ENCODE peak calls at places on chromosomes 13 and 19, in six cellular contexts. Q, A, R, P, Y and J are unnamed samples.

GRCh38 chr19:48543121-48543710 is 8.8 kb upstream of the SULT2B1 start:
- DNase-seq in R (no peak), Y (no peak), Q (peak; percentile 78), P (peak; percentile 39), A (no peak), J (peak; percentile 62)

GRCh38 chr19:50432221-50432626 is 468 bp upstream of the MYBPC2 start:
- DNase-seq in P (no peak), A (no peak), Y (no peak), R (peak; percentile 50), Q (peak; percentile 41), J (no peak)

GRCh38 chr13:39406688-39407087 is 196.3 kb downstream of the LHFPL6 start:
- DNase-seq in P (no peak), R (no peak), A (no peak), Q (no peak), Y (no peak), J (no peak)

GRCh38 chr13:23941216-23941615 is 43.9 kb upstream of the C1QTNF9B start:
- DNase-seq in A (no peak), Q (peak; percentile 83), P (no peak), R (no peak), Y (no peak), J (no peak)

GRCh38 chr13:69324109-69324886 is 783.3 kb upstream of the ATXN8OS start:
- DNase-seq in A (no peak), Y (no peak), P (no peak), R (no peak), Q (no peak), J (no peak)

GRCh38 chr13:36362251-36362650 is 16.1 kb upstream of the SPART start:
- DNase-seq in Y (no peak), A (no peak), R (no peak), Q (no peak), P (no peak), J (no peak)

GRCh38 chr13:73429691-73430090 is 370.9 kb downstream of the KLF5 start:
- DNase-seq in P (no peak), A (no peak), R (no peak), Y (no peak), Q (no peak), J (no peak)

GRCh38 chr13:50451609-50452008 is 391.9 kb downstream of the DLEU7 start:
- DNase-seq in Y (no peak), P (no peak), R (no peak), Q (no peak), A (no peak), J (peak; percentile 39)

GRCh38 chr13:93670858-93671257 is 444.3 kb downstream of the GPC6 start:
- DNase-seq in Q (no peak), R (no peak), A (no peak), Y (no peak), P (no peak), J (no peak)

GRCh38 chr19:11693505-11694499 is 44.9 kb downstream of the ZNF823 start:
- DNase-seq in Y (no peak), R (no peak), P (peak; percentile 15), Q (peak; percentile 5), A (no peak), J (no peak)

GRCh38 chr19:53102186-53102585 is 1.0 kb downstream of the ZNF160 start:
- DNase-seq in Y (no peak), A (no peak), Q (no peak), P (no peak), R (no peak), J (no peak)

GRCh38 chr19:36891768-36892357 is 24.2 kb downstream of the ZNF829 start:
- DNase-seq in Q (no peak), Y (no peak), A (no peak), P (no peak), R (no peak), J (no peak)
- H3K9me3 ChIP-seq in Q (peaks cover 18% of the 10 kb centered on the region), Y (peaks cover 6% of the 10 kb centered on the region), A (peaks cover 47% of the 10 kb centered on the region), P (peaks cover 8% of the 10 kb centered on the region), R (peaks cover 21% of the 10 kb centered on the region), J (peaks cover 98% of the 10 kb centered on the region)

GRCh38 chr13:99736541-99736940 is 235.0 kb downstream of the ZIC5 start:
- DNase-seq in Q (no peak), A (no peak), R (no peak), Y (no peak), P (no peak), J (no peak)

GRCh38 chr13:99734013-99734693 is 232.9 kb downstream of the TM9SF2 start:
- DNase-seq in A (no peak), P (no peak), Y (no peak), Q (no peak), R (no peak), J (no peak)

GRCh38 chr13:99740261-99740979 is 231.1 kb downstream of the ZIC5 start:
- DNase-seq in P (no peak), R (no peak), A (no peak), Y (no peak), Q (no peak), J (no peak)

GRCh38 chr13:99733346-99733745 is 232.1 kb downstream of the TM9SF2 start:
- DNase-seq in P (no peak), A (no peak), Y (no peak), Q (no peak), R (no peak), J (no peak)

DNA sequence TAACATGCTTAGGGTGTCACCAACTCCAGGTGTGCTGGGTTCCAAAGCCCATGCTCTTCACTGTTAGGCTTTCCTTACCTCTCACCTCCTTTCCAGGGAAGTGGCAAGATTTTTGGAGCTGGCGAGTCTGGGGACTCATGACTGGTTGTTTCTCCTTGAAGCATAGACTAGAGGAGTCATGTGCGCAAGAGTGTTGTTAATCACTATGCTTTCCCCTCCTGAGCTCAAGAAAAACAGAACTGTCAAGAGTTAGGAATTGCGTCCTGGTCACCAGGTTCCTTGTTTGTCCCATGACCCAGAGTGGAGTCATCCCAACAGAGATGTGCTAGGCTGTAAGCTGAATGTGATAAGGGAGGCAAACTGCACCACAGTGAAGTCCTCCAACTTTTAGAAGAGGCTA is 234.1 kb downstream of the ZIC5 start:
- DNase-seq in A (no peak), R (no peak), Q (no peak), P (no peak), Y (no peak), J (no peak)
- H3K4me1 ChIP-seq in A (no peaks in the 10 kb centered on the region), R (peaks cover 4% of the 10 kb centered on the region), Q (peaks cover 5% of the 10 kb centered on the region), P (no peaks in the 10 kb centered on the region), Y (no peaks in the 10 kb centered on the region), J (no peaks in the 10 kb centered on the region)

DNA sequence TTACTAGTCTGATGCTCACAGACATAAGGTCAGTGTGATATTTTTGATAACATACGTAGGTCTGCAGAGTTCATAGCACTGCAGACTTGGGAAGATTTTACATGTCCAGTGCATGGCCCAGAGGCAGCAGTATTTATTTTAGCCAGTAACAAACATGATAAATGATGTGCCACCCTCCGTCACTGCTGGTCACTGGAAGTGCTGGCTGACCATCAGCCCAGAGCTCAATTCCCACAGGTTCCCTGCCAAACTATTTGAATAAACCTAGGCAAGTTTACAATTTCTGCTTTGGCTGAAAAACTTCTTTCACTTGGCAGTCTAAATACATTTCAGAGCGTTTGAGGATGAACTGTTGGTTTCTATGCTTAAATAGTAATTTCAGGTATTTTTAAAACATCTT is 135.5 kb upstream of the EDNRB start:
- DNase-seq in R (no peak), A (no peak), P (no peak), Q (no peak), Y (no peak), J (no peak)
- H3K9me3 ChIP-seq in R (no peaks in the 10 kb centered on the region), A (no peaks in the 10 kb centered on the region), P (no peaks in the 10 kb centered on the region), Q (no peaks in the 10 kb centered on the region), Y (no peaks in the 10 kb centered on the region), J (peaks cover 6% of the 10 kb centered on the region)

GRCh38 chr13:29846475-29847256 is 3.8 kb downstream of the UBL3 start:
- DNase-seq in P (no peak), Q (no peak), Y (no peak), A (no peak), R (no peak), J (no peak)
- H3K4me1 ChIP-seq in P (peaks cover 41% of the 10 kb centered on the region), Q (peaks cover 1% of the 10 kb centered on the region), Y (no peaks in the 10 kb centered on the region), A (peaks cover 17% of the 10 kb centered on the region), R (no peaks in the 10 kb centered on the region), J (peaks cover 33% of the 10 kb centered on the region)

DNA sequence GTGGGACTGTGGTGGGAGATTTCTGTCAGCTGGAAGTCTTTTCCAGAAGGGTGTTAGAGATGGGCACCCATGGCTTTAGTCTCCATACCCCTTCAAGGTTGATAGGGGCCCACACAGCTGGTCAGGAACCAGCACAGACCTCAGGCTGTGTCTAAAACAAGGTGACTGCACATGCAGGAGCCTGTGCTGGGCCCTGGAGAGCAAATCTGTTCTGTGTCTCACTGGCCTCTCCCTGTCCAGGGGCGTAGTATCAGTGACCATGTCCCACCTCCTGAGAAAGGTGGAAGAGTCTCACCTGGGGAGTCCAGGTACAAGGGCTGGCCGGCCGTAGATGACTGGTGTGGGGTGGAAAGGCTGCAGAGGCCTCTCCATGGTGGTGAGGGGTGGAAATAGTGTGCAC is 19.4 kb downstream of the ZNF175 start:
- DNase-seq in R (no peak), A (no peak), Q (no peak), Y (no peak), P (no peak), J (no peak)
- H3K9me3 ChIP-seq in R (no peaks in the 10 kb centered on the region), A (peaks cover 7% of the 10 kb centered on the region), Q (no peaks in the 10 kb centered on the region), Y (no peaks in the 10 kb centered on the region), P (no peaks in the 10 kb centered on the region), J (peaks cover 13% of the 10 kb centered on the region)

GRCh38 chr19:35006342-35006998 is 6.3 kb downstream of the GRAMD1A start:
- DNase-seq in R (no peak), Y (no peak), Q (no peak), A (peak; percentile 52), P (peak; percentile 92), J (peak; percentile 76)
- H3K4me1 ChIP-seq in R (peaks cover 11% of the 10 kb centered on the region), Y (no peaks in the 10 kb centered on the region), Q (peaks cover 8% of the 10 kb centered on the region), A (peaks cover 14% of the 10 kb centered on the region), P (peaks cover 69% of the 10 kb centered on the region), J (peaks cover 84% of the 10 kb centered on the region)

DNA sequence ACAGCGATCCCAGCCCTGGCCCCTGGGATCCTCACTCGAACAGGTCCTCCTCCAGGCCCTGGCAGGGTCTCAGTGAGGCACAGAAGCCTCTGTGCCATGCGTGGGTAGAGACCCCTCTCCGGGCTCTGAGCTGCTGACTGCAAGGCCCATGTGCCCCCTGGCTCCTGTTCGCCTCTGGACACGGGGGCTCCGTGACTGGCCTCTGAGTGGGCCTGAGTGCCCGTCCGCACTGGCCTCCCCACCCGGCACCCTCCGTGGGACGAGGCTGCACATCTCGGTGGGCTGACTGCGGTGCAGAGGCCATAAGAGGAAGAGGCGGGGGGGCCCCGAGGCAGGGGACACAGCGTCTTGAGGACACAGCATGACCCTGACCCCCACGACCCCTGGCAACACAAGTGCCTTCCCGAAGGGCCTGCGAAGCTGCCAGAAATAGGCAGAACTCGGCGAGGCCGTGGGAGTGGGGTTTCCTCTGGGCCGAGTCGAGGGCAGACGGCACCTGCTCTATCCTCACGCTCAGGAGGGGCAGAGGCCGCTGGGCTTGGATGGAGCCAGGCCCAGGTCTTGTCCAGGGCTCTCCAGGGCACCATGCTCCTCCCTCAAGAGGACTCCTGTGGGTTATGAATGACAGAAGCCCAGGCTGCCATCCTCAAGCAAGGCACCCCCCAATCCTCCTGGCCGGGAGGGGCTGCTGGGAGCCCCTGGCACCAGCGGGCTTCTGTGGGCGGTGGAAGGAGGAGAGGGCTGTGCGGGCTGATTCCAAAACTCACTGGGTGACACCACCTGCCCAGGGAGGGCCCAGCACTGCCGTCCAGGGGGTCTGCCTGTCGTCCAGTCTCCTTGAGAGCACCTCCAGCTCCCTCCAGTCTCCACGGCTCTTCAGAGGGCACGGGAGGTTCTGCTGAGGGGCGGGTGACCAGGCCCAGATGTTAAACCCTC is 52.6 kb downstream of the RASA3 start:
- DNase-seq in R (peak; percentile 37), P (no peak), Q (no peak), Y (peak; percentile 10), A (peak; percentile 46), J (peak; percentile 43)
- H3K9me3 ChIP-seq in R (no peaks in the 10 kb centered on the region), P (no peaks in the 10 kb centered on the region), Q (no peaks in the 10 kb centered on the region), Y (no peaks in the 10 kb centered on the region), A (no peaks in the 10 kb centered on the region), J (no peaks in the 10 kb centered on the region)

GRCh38 chr19:38842439-38843174 is 7.2 kb downstream of the HNRNPL start:
- DNase-seq in R (no peak), Q (no peak), A (peak; percentile 44), Y (no peak), P (peak; percentile 47), J (no peak)
- H3K4me1 ChIP-seq in R (peaks cover 2% of the 10 kb centered on the region), Q (peaks cover 2% of the 10 kb centered on the region), A (peaks cover 82% of the 10 kb centered on the region), Y (no peaks in the 10 kb centered on the region), P (peaks cover 73% of the 10 kb centered on the region), J (peaks cover 46% of the 10 kb centered on the region)

GRCh38 chr13:101309014-101309619 is 107.2 kb downstream of the NALCN start:
- DNase-seq in Y (no peak), P (no peak), R (no peak), A (no peak), Q (no peak), J (no peak)
- H3K9me3 ChIP-seq in Y (no peaks in the 10 kb centered on the region), P (no peaks in the 10 kb centered on the region), R (no peaks in the 10 kb centered on the region), A (no peaks in the 10 kb centered on the region), Q (no peaks in the 10 kb centered on the region), J (no peaks in the 10 kb centered on the region)